ENCODE peak calls at places on chromosomes 11 and 22, in four cellular contexts. N is esophagus squamous epithelium, E is cardiac muscle cell, P is Peyer's patch. G is an unnamed sample.

GRCh38 chr11:82732734-82733443 is 775 bp downstream of the FAM181B start:
- DNase-seq in N (no peak), E (no peak), P (no peak), G (peak; percentile 27)

GRCh38 chr11:66856496-66857233 is at the start of gene LRFN4:
- DNase-seq in N (peak; percentile 55), E (no peak), P (no peak), G (no peak)

GRCh38 chr11:117915219-117915618 is 14.0 kb downstream of the TMPRSS13 start:
- DNase-seq in N (no peak), E (no peak), P (peak; percentile 36), G (no peak)

GRCh38 chr11:19316434-19316833 is 75.7 kb upstream of the E2F8 start:
- DNase-seq in N (no peak), E (peak; percentile 66), P (no peak), G (no peak)

GRCh38 chr11:78647986-78648875 is 73.6 kb upstream of the NARS2 start:
- DNase-seq in N (no peak), E (no peak), P (no peak), G (no peak)

GRCh38 chr11:102267602-102268001 is 49.7 kb upstream of the BIRC3 start:
- DNase-seq in N (no peak), E (peak; percentile 49), P (peak; percentile 54), G (no peak)

GRCh38 chr22:19874307-19875060 is 19.8 kb upstream of the GNB1L start:
- DNase-seq in N (no peak), E (no peak), P (peak; percentile 50), G (no peak)

GRCh38 chr22:27983361-27983791 is 64.3 kb upstream of the PITPNB start:
- DNase-seq in N (no peak), E (no peak), P (peak; percentile 27), G (no peak)

GRCh38 chr11:20112291-20113146 is 47.8 kb downstream of the DBX1 start:
- DNase-seq in N (no peak), E (peak; percentile 94), P (peak; percentile 87), G (peak; percentile 89)

GRCh38 chr22:17597217-17597616 is 31.3 kb downstream of the ATP6V1E1 start:
- DNase-seq in N (no peak), E (no peak), P (no peak), G (no peak)

GRCh38 chr11:19352736-19353110 is 112.0 kb upstream of the E2F8 start:
- DNase-seq in N (no peak), E (no peak), P (no peak), G (no peak)

GRCh38 chr11:3807856-3808845 is at the start of gene PGAP2:
- DNase-seq in N (no peak), E (peak; percentile 55), P (peak; percentile 87), G (peak; percentile 57)

GRCh38 chr11:83025267-83025704 is 46.4 kb downstream of the RAB30 start:
- DNase-seq in N (no peak), E (no peak), P (no peak), G (no peak)

GRCh38 chr11:72483412-72484186 is 49.3 kb upstream of the CLPB start:
- DNase-seq in N (no peak), E (peak; percentile 81), P (no peak), G (no peak)
- H3K4me3 ChIP-seq in N (no peak overlapping the region), E (no peak overlapping the region), P (no peak overlapping the region), G (no peak overlapping the region)

DNA sequence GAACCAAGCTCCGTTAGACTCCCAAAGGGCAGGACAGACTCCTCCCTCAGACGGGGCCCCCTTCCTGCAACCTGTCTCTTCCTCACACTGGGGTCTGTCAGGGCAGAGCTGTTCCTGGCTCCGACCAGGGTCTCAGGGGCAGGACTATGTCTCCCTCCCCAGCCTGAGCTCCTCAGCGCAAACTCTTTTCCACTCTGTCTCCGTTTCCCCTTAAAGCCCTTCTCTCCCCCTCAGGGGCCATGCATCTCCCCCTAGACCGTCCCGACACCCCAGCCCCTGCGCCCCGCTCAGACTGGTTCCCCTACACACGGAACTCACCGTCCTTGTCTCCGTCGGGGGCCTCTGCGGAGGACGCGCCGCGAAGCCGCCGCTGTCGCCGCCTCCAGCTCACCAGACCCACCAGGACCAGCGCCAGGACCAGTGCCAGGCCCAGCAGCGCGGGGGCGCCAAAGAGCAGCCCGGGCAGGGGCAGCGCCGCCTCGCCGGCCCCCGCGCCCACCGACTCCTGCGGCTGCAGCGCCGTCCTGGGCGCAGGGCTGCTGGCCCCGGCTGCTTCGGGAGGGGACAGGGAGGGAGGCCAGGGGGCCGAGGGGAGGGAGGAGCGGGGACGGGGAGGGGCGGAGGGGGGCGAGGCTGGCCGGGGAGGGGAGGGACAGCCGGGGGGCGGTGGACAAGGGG is 684 bp downstream of the TNFRSF13C start:
- DNase-seq in N (no peak), E (peak; percentile 48), P (peak; percentile 92), G (peak; percentile 75)
- H3K27me3 ChIP-seq in N (no peaks in the 10 kb centered on the region), E (peaks cover 35% of the 10 kb centered on the region), P (no peaks in the 10 kb centered on the region), G (no peaks in the 10 kb centered on the region)

DNA sequence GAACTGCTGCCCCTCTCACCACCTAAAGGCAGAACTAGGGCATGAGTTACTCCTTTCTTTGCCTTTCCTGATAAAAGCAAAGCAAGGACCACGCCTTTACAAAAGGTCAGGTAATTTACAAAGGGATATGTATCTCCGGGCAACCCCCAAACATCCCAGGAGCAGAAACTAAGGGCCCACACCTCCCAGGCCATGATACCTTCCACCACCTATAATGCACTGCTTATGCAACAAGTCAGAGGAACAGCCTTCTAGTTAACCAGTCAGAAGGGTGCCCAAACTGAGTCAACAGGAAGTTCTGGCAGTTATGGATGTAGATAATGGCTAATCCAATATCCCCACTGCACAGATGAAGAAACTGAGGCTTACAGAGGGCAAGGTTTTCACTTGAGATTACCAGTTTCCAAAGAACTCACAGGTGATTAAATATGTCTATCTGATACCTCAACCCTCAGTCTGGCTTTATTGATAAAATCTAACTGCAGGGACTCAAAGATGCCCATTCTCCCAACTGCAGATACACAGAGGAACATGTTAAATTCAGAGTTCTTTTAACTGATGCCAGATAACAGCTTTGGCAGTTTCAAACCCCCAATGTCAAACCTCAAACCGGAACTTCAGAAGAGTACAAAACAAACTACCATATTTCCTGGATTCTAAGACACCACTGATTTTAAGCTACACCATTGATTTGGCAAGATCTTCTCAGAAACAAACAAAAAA is 16.8 kb upstream of the CASTOR1 start:
- DNase-seq in N (no peak), E (no peak), P (no peak), G (no peak)
- H3K4me3 ChIP-seq in N (no peak overlapping the region), E (no peak overlapping the region), P (peak overlapping the region; percentile 12), G (no peak overlapping the region)

GRCh38 chr11:70454197-70454767 is 56.0 kb downstream of the CTTN start:
- DNase-seq in N (no peak), E (no peak), P (no peak), G (no peak)
- H3K27me3 ChIP-seq in N (no peaks in the 10 kb centered on the region), E (no peaks in the 10 kb centered on the region), P (no peaks in the 10 kb centered on the region), G (no peaks in the 10 kb centered on the region)

GRCh38 chr22:46045459-46046298 is 68.7 kb upstream of the WNT7B start:
- DNase-seq in N (no peak), E (no peak), P (peak; percentile 49), G (no peak)
- H3K4me3 ChIP-seq in N (peak overlapping the region; percentile 56), E (no peak overlapping the region), P (peak overlapping the region; percentile 60), G (peak overlapping the region; percentile 74)

DNA sequence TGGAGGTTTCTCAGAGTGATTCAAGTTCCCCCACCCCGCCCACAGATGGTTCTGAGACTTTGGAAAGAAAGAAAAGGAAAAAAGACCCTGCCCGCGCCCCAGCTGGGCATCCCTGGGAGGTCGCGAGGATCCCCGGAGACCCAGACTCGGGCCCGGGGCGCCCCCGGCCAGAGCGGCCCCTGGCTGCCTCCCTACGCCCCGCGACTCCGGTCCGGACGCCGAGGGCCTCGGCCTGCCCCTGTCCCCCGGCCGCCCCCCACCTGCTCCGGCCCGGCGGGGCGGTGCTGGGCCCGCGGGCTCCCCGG is 2.3 kb upstream of the AIFM3 start:
- DNase-seq in N (no peak), E (no peak), P (no peak), G (no peak)
- H3K27me3 ChIP-seq in N (no peaks in the 10 kb centered on the region), E (peaks cover 34% of the 10 kb centered on the region), P (no peaks in the 10 kb centered on the region), G (no peaks in the 10 kb centered on the region)

DNA sequence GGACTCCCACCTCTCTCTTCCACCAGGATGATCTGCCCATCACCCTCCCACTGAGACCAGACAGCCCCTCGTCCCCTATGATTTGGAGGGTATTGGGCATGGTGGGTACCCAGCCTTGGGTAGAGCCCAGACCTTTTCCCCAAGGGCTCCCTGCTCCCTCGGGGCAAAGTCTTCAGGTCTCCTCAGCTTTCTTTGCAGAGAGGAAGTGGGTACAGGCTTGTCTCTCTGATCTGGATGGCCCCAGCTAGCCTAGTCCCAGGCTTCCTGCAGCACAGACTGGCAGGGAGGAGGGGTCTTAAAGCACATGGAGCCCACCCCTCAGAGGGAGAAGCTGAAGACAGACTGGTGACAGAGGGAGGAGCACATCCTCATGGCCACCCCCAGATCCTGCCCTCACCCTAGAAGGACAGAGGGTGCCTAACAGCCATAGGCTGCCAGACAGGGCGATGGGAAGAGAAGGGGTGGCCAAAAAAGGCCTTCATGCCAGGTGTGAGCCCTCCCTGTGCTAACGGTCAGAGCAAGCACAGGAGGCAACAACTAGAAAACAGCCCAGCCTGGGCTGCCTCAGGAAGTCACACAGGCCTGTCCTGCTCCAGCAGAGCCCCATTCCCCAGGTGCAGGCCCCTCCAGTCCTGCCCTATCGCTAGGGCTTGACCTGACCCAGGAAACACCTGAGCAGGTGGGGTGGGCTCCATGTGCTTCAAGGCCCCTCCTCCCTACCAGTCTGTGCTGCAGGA is 30.4 kb downstream of the SLC22A12 start:
- DNase-seq in N (no peak), E (no peak), P (no peak), G (peak; percentile 25)
- H3K4me3 ChIP-seq in N (no peak overlapping the region), E (no peak overlapping the region), P (no peak overlapping the region), G (no peak overlapping the region)

DNA sequence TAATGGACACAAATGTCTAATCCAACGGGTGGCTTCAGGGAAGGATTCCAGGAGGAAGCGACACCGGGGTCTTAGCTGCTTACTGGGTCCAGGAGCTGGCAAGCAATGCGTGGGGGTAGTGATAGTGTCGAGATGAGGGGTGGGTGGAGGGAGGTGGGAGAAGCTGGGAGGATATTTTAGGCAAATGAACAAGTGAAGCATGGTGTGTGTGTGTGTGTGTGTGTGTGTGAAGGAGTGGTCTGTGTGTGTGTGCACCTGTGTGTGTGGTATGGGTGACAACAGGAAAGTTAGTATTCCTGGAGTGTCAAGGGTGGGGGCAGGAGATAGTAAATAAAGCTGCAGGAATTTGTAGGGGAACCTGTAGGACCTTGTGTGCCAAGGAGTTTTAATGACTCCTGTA is 126.9 kb upstream of the ZBED5 start:
- DNase-seq in N (no peak), E (no peak), P (no peak), G (no peak)
- H3K27me3 ChIP-seq in N (no peaks in the 10 kb centered on the region), E (no peaks in the 10 kb centered on the region), P (no peaks in the 10 kb centered on the region), G (no peaks in the 10 kb centered on the region)

GRCh38 chr11:94545641-94546470 is 2.1 kb downstream of the FUT4 start:
- DNase-seq in N (no peak), E (no peak), P (no peak), G (no peak)
- H3K4me3 ChIP-seq in N (peak overlapping the region; percentile 55), E (peak overlapping the region; percentile 5), P (peak overlapping the region; percentile 82), G (peak overlapping the region; percentile 56)

GRCh38 chr11:43947003-43947500 is 4.6 kb downstream of the C11orf96 start:
- DNase-seq in N (no peak), E (peak; percentile 61), P (peak; percentile 48), G (no peak)
- H3K27me3 ChIP-seq in N (peaks cover 3% of the 10 kb centered on the region), E (peaks cover 19% of the 10 kb centered on the region), P (no peaks in the 10 kb centered on the region), G (no peaks in the 10 kb centered on the region)